ENCODE peak calls at places on chromosomes 12 and 14, in nine cellular contexts. L, K, E, R, Z, W, P, M and N are unnamed samples.

GRCh38 chr12:55932546-55932919 is 1.6 kb downstream of the DGKA start:
- DNase-seq in L (no peak), K (peak), E (no peak), R (no peak), Z (peak), W (no peak), P (no peak), M (no peak), N (no peak)

GRCh38 chr12:1108276-1108675 is 117.3 kb downstream of the ERC1 start:
- DNase-seq in L (no peak), K (no peak), E (no peak), R (no peak), Z (no peak), W (no peak), P (no peak), M (no peak), N (no peak)

GRCh38 chr14:104461676-104462443 is 117.7 kb upstream of the C14orf180 start:
- DNase-seq in L (peak), K (no peak), E (no peak), R (no peak), Z (no peak), W (no peak), P (peak), M (no peak), N (no peak)

GRCh38 chr12:8226355-8226754 is 1.1 kb downstream of the FAM90A1 start:
- DNase-seq in L (no peak), K (no peak), E (no peak), R (no peak), Z (no peak), W (no peak), P (no peak), M (no peak), N (no peak)

GRCh38 chr12:115599251-115599811 is 678.2 kb downstream of the MED13L start:
- DNase-seq in L (no peak), K (peak), E (no peak), R (no peak), Z (no peak), W (no peak), P (no peak), M (no peak), N (peak)

GRCh38 chr12:123990512-123990911 is 17.5 kb downstream of the ZNF664 start:
- DNase-seq in L (peak), K (peak), E (no peak), R (no peak), Z (peak), W (peak), P (no peak), M (no peak), N (peak)

GRCh38 chr14:84003316-84003715 is 1526.6 kb upstream of the FLRT2 start:
- DNase-seq in L (no peak), K (no peak), E (no peak), R (no peak), Z (no peak), W (no peak), P (no peak), M (no peak), N (no peak)

GRCh38 chr12:10717410-10717809 is 5.7 kb downstream of the YBX3 start:
- DNase-seq in L (no peak), K (peak), E (no peak), R (no peak), Z (peak), W (no peak), P (no peak), M (no peak), N (no peak)

GRCh38 chr12:52146822-52147366 is 44.9 kb downstream of the KRT80 start:
- DNase-seq in L (peak), K (no peak), E (no peak), R (no peak), Z (no peak), W (no peak), P (no peak), M (no peak), N (no peak)

GRCh38 chr14:64704743-64705405 is 650 bp downstream of the PLEKHG3 start:
- DNase-seq in L (peak), K (peak), E (no peak), R (peak), Z (peak), W (no peak), P (peak), M (no peak), N (no peak)

GRCh38 chr12:73421832-73422231 is 1115.8 kb upstream of the ATXN7L3B start:
- DNase-seq in L (no peak), K (peak), E (no peak), R (no peak), Z (no peak), W (no peak), P (no peak), M (no peak), N (peak)

GRCh38 chr12:6966351-6966750 is 4.1 kb downstream of the PHB2 start:
- DNase-seq in L (no peak), K (no peak), E (no peak), R (no peak), Z (no peak), W (peak), P (no peak), M (no peak), N (no peak)

GRCh38 chr12:47277071-47277408 is 197.3 kb upstream of the AMIGO2 start:
- DNase-seq in L (peak), K (no peak), E (no peak), R (no peak), Z (no peak), W (no peak), P (no peak), M (no peak), N (no peak)
- H3K4me3 ChIP-seq in L (no peak), K (no peak), E (no peak), R (no peak), Z (no peak), W (no peak), P (no peak), M (no peak), N (no peak)

GRCh38 chr14:24137529-24138395 is 1.8 kb downstream of the PSME1 start:
- DNase-seq in L (no peak), K (no peak), E (no peak), R (no peak), Z (no peak), W (no peak), P (no peak), M (no peak), N (no peak)

GRCh38 chr14:24138396-24139271 is 2.6 kb downstream of the PSME1 start:
- DNase-seq in L (no peak), K (no peak), E (no peak), R (no peak), Z (no peak), W (no peak), P (no peak), M (no peak), N (no peak)

GRCh38 chr14:24136684-24137528 is 912 bp downstream of the PSME1 start:
- DNase-seq in L (no peak), K (no peak), E (no peak), R (no peak), Z (no peak), W (no peak), P (no peak), M (no peak), N (no peak)

GRCh38 chr14:24141030-24141880 is at the start of gene EMC9:
- DNase-seq in L (peak), K (peak), E (peak), R (peak), Z (peak), W (peak), P (peak), M (peak), N (peak)

GRCh38 chr14:24139272-24139934 is 2.0 kb downstream of the EMC9 start:
- DNase-seq in L (no peak), K (no peak), E (no peak), R (no peak), Z (no peak), W (no peak), P (no peak), M (no peak), N (no peak)
- H3K4me3 ChIP-seq in L (no peak), K (peak), E (peak), R (no peak), Z (no peak), W (peak), P (peak), M (peak), N (peak)

DNA sequence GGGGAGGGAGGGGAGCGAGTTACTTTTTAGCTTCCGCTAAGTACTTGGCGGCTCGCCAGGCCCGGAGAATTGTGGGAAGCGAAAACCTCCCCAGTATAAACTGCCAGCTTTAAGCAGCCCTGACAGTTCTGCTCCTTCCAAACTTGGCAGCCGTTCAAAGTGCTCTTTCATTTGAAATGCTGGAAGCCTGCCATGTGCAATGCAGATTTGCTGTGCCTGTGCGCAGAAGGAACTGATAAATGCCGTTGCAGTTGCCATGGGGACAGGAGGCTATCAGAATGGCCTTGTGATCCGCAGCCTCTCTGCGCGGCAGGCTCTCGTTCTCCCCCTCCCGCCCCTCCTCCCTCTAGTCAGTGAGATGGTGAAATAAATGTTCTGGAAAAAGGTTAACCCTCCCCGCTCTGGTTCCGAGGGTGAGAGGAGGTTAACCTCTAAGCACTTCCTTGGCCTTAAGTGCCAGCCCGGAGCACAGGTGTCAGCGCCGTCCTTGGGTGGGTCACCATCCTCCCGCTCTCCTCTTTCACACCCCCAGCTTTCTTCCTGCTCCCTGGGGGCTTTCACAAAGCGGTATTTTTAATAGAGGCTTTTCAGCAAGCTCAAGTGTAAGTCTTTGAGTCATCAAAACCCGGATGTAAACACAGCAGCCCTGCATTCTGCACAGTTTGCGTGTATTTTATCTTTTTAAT is 11.9 kb upstream of the IRF2BPL start:
- DNase-seq in L (peak), K (peak), E (peak), R (peak), Z (peak), W (peak), P (peak), M (peak), N (peak)
- H3K4me3 ChIP-seq in L (no peak), K (no peak), E (peak), R (no peak), Z (peak), W (peak), P (peak), M (peak), N (peak)

DNA sequence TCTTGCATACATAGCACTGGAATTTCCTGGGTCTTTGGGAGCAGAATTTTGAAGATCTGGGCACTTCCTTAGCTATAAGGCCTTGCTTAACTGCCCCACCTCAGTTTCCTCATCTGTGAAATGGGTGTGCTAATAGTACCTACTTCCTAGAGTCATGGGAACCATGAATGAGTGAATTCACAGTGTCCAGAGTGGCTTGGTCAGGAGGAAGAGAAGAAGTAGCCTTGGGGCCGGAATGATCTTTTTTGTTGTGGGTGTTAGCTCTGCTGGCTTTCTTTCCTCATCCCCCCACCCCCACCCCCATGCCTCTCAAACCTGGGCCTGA is 2.4 kb downstream of the SH2B3 start:
- DNase-seq in L (no peak), K (no peak), E (no peak), R (no peak), Z (no peak), W (no peak), P (no peak), M (no peak), N (no peak)
- H3K4me3 ChIP-seq in L (no peak), K (no peak), E (peak), R (peak), Z (no peak), W (peak), P (peak), M (peak), N (no peak)